ENCODE peak calls at places on chromosome 22, in eight cellular contexts. A is foreskin fibroblast, O is body of pancreas, K is GM12878, Y is lower lobe of right lung, P is bronchial epithelial cell, I is tibial nerve, H is suprapubic skin. G is an unnamed sample.

GRCh38 chr22:20424937-20425587 is 12.6 kb downstream of the SCARF2 start:
- DNase-seq in A (no peak), O (no peak), K (no peak), Y (no peak), P (no peak), I (no peak), H (no peak), G (no peak)

GRCh38 chr22:40857309-40857851 is 432 bp downstream of the XPNPEP3 start:
- DNase-seq in A (no peak), O (no peak), K (no peak), Y (no peak), P (no peak), I (no peak), H (no peak), G (peak)

GRCh38 chr22:30602049-30602448 is 4.9 kb upstream of the TCN2 start:
- DNase-seq in A (no peak), O (peak), K (no peak), Y (no peak), P (peak), I (no peak), H (no peak), G (peak)

GRCh38 chr22:19122752-19123492 is 710 bp upstream of the DGCR2 start:
- DNase-seq in A (no peak), O (peak), K (no peak), Y (no peak), P (no peak), I (no peak), H (no peak), G (peak)

GRCh38 chr22:18103527-18104269 is 6.9 kb upstream of the TUBA8 start:
- DNase-seq in A (no peak), O (no peak), K (peak), Y (no peak), P (no peak), I (no peak), H (no peak), G (no peak)

GRCh38 chr22:29692327-29692640 is 27.5 kb upstream of the CABP7 start:
- DNase-seq in A (no peak), O (no peak), K (no peak), Y (no peak), P (no peak), I (no peak), H (no peak), G (no peak)

GRCh38 chr22:42939941-42940653 is 74.9 kb downstream of the PACSIN2 start:
- DNase-seq in A (peak), O (peak), K (no peak), Y (peak), P (peak), I (no peak), H (peak), G (peak)

GRCh38 chr22:43060213-43060612 is 29.0 kb downstream of the TTLL1 start:
- DNase-seq in A (no peak), O (peak), K (no peak), Y (peak), P (peak), I (no peak), H (no peak), G (peak)

GRCh38 chr22:27573280-27573711 is 228.3 kb downstream of the MN1 start:
- DNase-seq in A (no peak), O (no peak), K (no peak), Y (no peak), P (no peak), I (no peak), H (no peak), G (no peak)

GRCh38 chr22:41818011-41818410 is 14.9 kb upstream of the SREBF2 start:
- DNase-seq in A (no peak), O (no peak), K (no peak), Y (no peak), P (no peak), I (no peak), H (no peak), G (no peak)

GRCh38 chr22:46564084-46564714 is 26.8 kb upstream of the CELSR1 start:
- DNase-seq in A (no peak), O (no peak), K (no peak), Y (no peak), P (no peak), I (no peak), H (peak), G (peak)

GRCh38 chr22:45317551-45318167 is 7.9 kb downstream of the FAM118A start:
- DNase-seq in A (no peak), O (no peak), K (no peak), Y (no peak), P (peak), I (peak), H (peak), G (peak)

GRCh38 chr22:38792833-38793232 is 1.1 kb downstream of the DNAL4 start:
- DNase-seq in A (no peak), O (no peak), K (no peak), Y (no peak), P (peak), I (no peak), H (no peak), G (peak)

GRCh38 chr22:41048791-41049717 is 43.3 kb upstream of the EP300 start:
- DNase-seq in A (peak), O (peak), K (no peak), Y (peak), P (no peak), I (peak), H (peak), G (peak)

GRCh38 chr22:17954860-17955587 is 69.3 kb downstream of the MICAL3 start:
- DNase-seq in A (no peak), O (no peak), K (no peak), Y (no peak), P (no peak), I (no peak), H (no peak), G (no peak)

GRCh38 chr22:30890689-30891442 is 77.7 kb downstream of the MORC2 start:
- DNase-seq in A (no peak), O (peak), K (no peak), Y (no peak), P (peak), I (no peak), H (peak), G (peak)

GRCh38 chr22:39283312-39284141 is 35.9 kb downstream of the RPL3 start:
- DNase-seq in A (no peak), O (peak), K (no peak), Y (peak), P (no peak), I (no peak), H (peak), G (no peak)

GRCh38 chr22:43883012-43883661 is 8.7 kb downstream of the PNPLA5 start:
- DNase-seq in A (peak), O (peak), K (no peak), Y (no peak), P (peak), I (no peak), H (no peak), G (peak)

GRCh38 chr22:32918741-32919140 is 117.2 kb downstream of the TIMP3 start:
- DNase-seq in A (no peak), O (no peak), K (no peak), Y (no peak), P (no peak), I (no peak), H (no peak), G (no peak)

GRCh38 chr22:32919629-32920028 is 118.1 kb downstream of the TIMP3 start:
- DNase-seq in A (no peak), O (no peak), K (no peak), Y (no peak), P (no peak), I (no peak), H (no peak), G (no peak)

GRCh38 chr22:32920734-32921133 is 119.2 kb downstream of the TIMP3 start:
- DNase-seq in A (no peak), O (no peak), K (no peak), Y (no peak), P (no peak), I (no peak), H (no peak), G (no peak)

GRCh38 chr22:32917577-32918375 is 116.3 kb downstream of the TIMP3 start:
- DNase-seq in A (no peak), O (no peak), K (no peak), Y (no peak), P (no peak), I (no peak), H (no peak), G (no peak)

GRCh38 chr22:32920032-32920628 is 118.6 kb downstream of the TIMP3 start:
- DNase-seq in A (peak), O (peak), K (no peak), Y (no peak), P (no peak), I (peak), H (peak), G (peak)
- H3K4me3 ChIP-seq in A (no peak), O (no peak), K (no peak), Y (no peak), P (no peak), I (no peak), H (no peak), G (no peak)

DNA sequence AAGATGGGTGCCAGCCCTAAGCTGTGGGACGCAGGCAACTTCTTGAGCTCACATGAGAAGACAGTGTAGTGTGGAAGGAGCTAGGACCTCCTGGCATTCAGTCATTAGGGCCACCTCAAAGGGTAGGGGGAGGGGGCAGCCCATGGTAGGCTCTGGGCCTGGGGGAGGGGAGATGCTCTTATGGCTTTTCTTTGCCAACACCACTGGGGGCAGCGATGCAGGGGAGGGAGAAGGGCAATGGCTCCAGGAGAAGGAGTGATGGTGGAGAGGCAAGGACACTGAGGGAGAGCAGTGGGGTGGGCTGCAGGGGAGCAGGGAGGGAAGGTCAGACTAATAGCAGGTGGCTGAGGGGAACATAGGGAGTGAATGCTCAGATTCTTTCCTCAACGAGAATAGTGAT is 63.3 kb upstream of the SUSD2 start:
- DNase-seq in A (no peak), O (no peak), K (no peak), Y (no peak), P (no peak), I (no peak), H (no peak), G (no peak)
- TF ChIP-seq CTCF in A (no peak), O (no peak), K (no peak), Y (no peak), P (no peak), I (no peak), H (no peak), G (peak)

GRCh38 chr22:37641251-37641949 is 1.9 kb downstream of the SH3BP1 start:
- DNase-seq in A (no peak), O (no peak), K (no peak), Y (no peak), P (no peak), I (no peak), H (no peak), G (no peak)
- H3K4me3 ChIP-seq in A (no peak), O (no peak), K (peak), Y (peak), P (peak), I (no peak), H (peak), G (no peak)

DNA sequence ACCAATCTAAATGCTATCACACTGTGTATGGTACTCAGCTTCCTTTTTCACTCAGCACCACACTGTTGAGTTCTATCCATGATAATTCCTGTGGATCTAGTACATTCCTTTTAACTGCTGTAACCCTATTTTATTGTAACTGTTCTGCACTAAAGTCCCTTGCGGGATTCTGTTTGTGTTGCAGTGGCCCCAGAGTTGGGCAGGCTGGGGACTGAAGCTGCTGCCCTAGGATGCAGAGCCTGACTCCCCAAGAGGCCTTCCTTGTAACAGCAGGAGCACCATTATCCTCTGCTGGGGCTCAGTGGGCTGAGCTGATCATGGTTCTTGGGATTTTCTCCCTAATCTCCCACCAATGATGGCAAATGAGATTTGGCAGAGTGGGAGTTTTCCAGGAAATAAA is 77.7 kb downstream of the CABIN1 start:
- DNase-seq in A (peak), O (no peak), K (no peak), Y (no peak), P (no peak), I (no peak), H (no peak), G (no peak)
- TF ChIP-seq CTCF in A (no peak), O (no peak), K (no peak), Y (no peak), P (no peak), I (no peak), H (no peak), G (no peak)

DNA sequence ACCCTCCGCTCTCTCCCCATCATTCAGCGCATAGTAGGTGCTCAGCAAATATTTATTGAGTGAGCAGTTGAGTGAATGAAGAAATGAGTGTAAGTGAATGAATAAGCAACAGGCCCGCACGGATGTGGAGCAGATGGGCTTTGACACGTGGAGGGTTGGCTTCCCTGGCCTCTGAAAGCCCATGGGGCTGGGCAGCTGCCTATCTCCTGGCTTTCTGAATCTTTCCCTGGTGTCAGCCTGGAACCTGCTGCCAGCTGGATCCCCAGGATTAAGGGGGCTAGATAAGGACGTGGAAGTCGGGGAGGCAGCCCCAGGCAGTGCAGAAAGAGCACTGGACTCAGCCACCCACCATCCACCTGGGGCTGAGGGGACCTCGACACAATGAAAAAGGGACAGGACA is 12.6 kb downstream of the IL2RB start:
- DNase-seq in A (no peak), O (no peak), K (no peak), Y (no peak), P (no peak), I (no peak), H (no peak), G (no peak)
- H3K4me3 ChIP-seq in A (no peak), O (no peak), K (no peak), Y (no peak), P (no peak), I (no peak), H (no peak), G (no peak)

DNA sequence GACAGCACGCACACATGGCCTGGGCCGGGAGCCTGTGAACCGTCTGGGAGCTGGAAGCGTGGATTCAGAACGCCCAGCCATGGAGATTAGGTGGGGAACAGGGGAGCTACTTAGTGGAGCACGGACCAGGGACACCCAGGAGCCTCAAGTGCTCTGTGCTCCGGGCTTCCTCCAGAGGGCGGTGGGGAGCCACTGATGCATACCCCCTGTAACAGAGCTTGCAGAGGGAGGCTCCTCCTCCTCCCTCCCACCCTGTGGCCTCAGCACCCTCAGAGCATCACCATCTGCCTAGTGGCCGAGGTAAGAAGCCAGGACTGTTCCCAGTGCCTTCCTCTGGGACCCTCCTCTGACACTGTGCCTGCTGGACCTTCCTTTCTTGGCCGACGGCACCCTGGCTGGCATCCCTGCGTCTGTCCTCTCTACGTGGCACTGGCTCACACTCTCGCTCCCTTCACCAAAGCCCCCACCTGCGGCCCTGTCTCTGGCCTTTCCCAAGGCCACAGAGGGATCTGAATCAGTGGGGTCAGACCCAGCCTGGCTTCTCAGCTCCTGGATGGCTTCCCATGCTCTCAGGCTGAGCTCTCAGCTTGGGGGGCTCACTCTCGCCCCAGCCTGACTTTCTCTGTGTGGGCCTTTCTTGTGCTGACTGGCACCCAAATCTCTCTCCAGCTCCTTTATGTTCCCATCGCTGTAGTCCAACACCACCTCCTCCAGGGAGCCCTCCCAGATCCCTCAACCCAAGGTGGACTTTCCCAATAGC is 780.9 kb downstream of the BRD1 start:
- DNase-seq in A (no peak), O (peak), K (no peak), Y (no peak), P (no peak), I (no peak), H (peak), G (no peak)
- TF ChIP-seq CTCF in A (no peak), O (peak), K (no peak), Y (peak), P (no peak), I (peak), H (peak), G (no peak)

DNA sequence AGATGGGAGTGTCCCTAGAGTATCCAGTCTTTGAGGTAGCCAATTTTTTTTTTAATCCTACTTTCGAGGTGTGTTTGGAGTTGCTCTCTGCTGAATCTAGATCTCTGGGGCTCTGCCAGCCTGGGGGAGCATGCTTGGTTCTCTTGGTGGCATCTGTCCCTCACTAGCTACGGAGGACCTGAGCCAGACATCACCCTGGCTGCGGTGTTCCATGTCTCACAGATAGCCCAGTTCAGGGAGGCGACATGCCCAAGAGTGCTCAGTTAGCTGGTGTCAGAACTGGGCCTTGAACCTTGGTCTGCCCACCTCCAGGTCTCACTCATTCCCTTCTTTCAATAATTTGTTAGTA is 502 bp downstream of the HMOX1 start:
- DNase-seq in A (no peak), O (no peak), K (no peak), Y (no peak), P (no peak), I (no peak), H (no peak), G (no peak)
- H3K4me3 ChIP-seq in A (peak), O (no peak), K (peak), Y (peak), P (peak), I (peak), H (peak), G (peak)

GRCh38 chr22:23240639-23241389 is 60.5 kb downstream of the BCR start:
- DNase-seq in A (no peak), O (no peak), K (no peak), Y (no peak), P (peak), I (no peak), H (no peak), G (no peak)
- TF ChIP-seq CTCF in A (peak), O (no peak), K (peak), Y (peak), P (peak), I (no peak), H (peak), G (peak)